ENCODE peak calls at places on chromosome 12, in four cellular contexts. Y is AG09319, S is SK-N-SH, Z is GM12865. G is an unnamed sample.
A peak's percentile ranks its signal among the peaks of the same experiment; 100 is the strongest.

GRCh38 chr12:110245278-110245868 is 35.7 kb upstream of the ATP2A2 start:
- DNase-seq in Y (no peak), S (peak; percentile 18), Z (peak; percentile 68), G (peak; percentile 56)

GRCh38 chr12:130196827-130197226 is 34.6 kb downstream of the FZD10 start:
- DNase-seq in Z (no peak), S (no peak), Y (no peak), G (no peak)

GRCh38 chr12:51025182-51025747 is 919 bp downstream of the SLC11A2 start:
- DNase-seq in Z (no peak), S (no peak), Y (no peak), G (no peak)

GRCh38 chr12:119178544-119179334 is at the start of gene HSPB8:
- DNase-seq in S (peak; percentile 83), Z (no peak), Y (peak; percentile 68), G (no peak)

GRCh38 chr12:88418856-88419497 is 161.3 kb downstream of the KITLG start:
- DNase-seq in S (no peak), Z (no peak), Y (no peak), G (no peak)

GRCh38 chr12:6346235-6346832 is 4.5 kb upstream of the TNFRSF1A start:
- DNase-seq in S (no peak), Z (no peak), Y (no peak), G (no peak)

GRCh38 chr12:76470028-76470939 is 89.3 kb downstream of the OSBPL8 start:
- DNase-seq in Y (peak; percentile 38), S (peak; percentile 3), Z (peak; percentile 17), G (peak; percentile 20)

GRCh38 chr12:52232916-52233461 is at the start of gene KRT7:
- DNase-seq in Y (no peak), S (peak; percentile 25), Z (no peak), G (peak; percentile 17)

GRCh38 chr12:102964872-102965271 is 7.4 kb downstream of the ASCL1 start:
- DNase-seq in S (peak; percentile 65), Z (peak; percentile 33), Y (no peak), G (peak; percentile 34)

GRCh38 chr12:78571953-78572352 is 292.6 kb upstream of the SYT1 start:
- DNase-seq in S (no peak), Y (no peak), Z (no peak), G (no peak)

GRCh38 chr12:99983721-99984258 is 946 bp downstream of the ANKS1B start:
- DNase-seq in Y (no peak), Z (no peak), S (peak; percentile 52), G (peak; percentile 22)

GRCh38 chr12:67578976-67579661 is 69.4 kb upstream of the DYRK2 start:
- DNase-seq in Z (no peak), S (no peak), Y (no peak), G (no peak)

GRCh38 chr12:54200412-54200811 is 11.6 kb upstream of the SMUG1 start:
- DNase-seq in Z (no peak), S (no peak), Y (no peak), G (no peak)

GRCh38 chr12:28121433-28121832 is 68.8 kb upstream of the CCDC91 start:
- DNase-seq in Z (no peak), S (no peak), Y (no peak), G (no peak)

GRCh38 chr12:130870442-130871285 is 1.2 kb upstream of the RAN start:
- DNase-seq in S (peak; percentile 57), Y (peak; percentile 84), Z (peak; percentile 97), G (peak; percentile 83)

GRCh38 chr12:70399319-70399718 is 33.2 kb downstream of the KCNMB4 start:
- DNase-seq in Z (no peak), Y (no peak), S (no peak), G (no peak)

GRCh38 chr12:70398862-70399261 is 32.8 kb downstream of the KCNMB4 start:
- DNase-seq in Z (no peak), Y (no peak), S (no peak), G (no peak)

GRCh38 chr12:70403827-70404226 is 37.7 kb downstream of the KCNMB4 start:
- DNase-seq in Y (no peak), Z (no peak), S (no peak), G (no peak)

GRCh38 chr12:70400124-70400523 is 34.0 kb downstream of the KCNMB4 start:
- DNase-seq in Y (no peak), S (no peak), Z (no peak), G (no peak)

GRCh38 chr12:70402597-70402996 is 36.5 kb downstream of the KCNMB4 start:
- DNase-seq in Y (no peak), S (no peak), Z (no peak), G (no peak)
- TF ChIP-seq CTCF in Y (no peak), S (no peak), Z (no peak), G (no peak)

GRCh38 chr12:9379023-9379742 is 171.0 kb upstream of the PZP start:
- DNase-seq in Y (no peak), Z (no peak), S (no peak), G (no peak)
- TF ChIP-seq CTCF in Y (no peak), Z (no peak), S (no peak), G (no peak)

GRCh38 chr12:113133036-113133435 is 2.5 kb downstream of the RASAL1 start:
- DNase-seq in S (peak; percentile 34), Y (no peak), Z (no peak), G (no peak)

GRCh38 chr12:113128802-113129663 is 6.5 kb downstream of the RASAL1 start:
- DNase-seq in Y (no peak), Z (no peak), S (peak; percentile 19), G (no peak)

GRCh38 chr12:113129664-113130456 is 5.7 kb downstream of the RASAL1 start:
- DNase-seq in Z (no peak), S (peak; percentile 49), Y (no peak), G (no peak)

GRCh38 chr12:113131556-113131955 is 4.0 kb downstream of the RASAL1 start:
- DNase-seq in Z (no peak), Y (no peak), S (peak; percentile 23), G (no peak)

GRCh38 chr12:113130457-113131135 is 5.0 kb downstream of the RASAL1 start:
- DNase-seq in Z (no peak), Y (no peak), S (peak; percentile 73), G (no peak)
- TF ChIP-seq CTCF in Z (no peak), Y (peak; percentile 5), S (peak; percentile 35), G (peak; percentile 60)

GRCh38 chr12:115172521-115172920 is 488.5 kb upstream of the TBX3 start:
- DNase-seq in S (no peak), Y (peak; percentile 55), Z (no peak), G (no peak)

GRCh38 chr12:115163710-115164109 is 479.7 kb upstream of the TBX3 start:
- DNase-seq in S (no peak), Z (no peak), Y (no peak), G (no peak)

GRCh38 chr12:115166698-115167315 is 482.8 kb upstream of the TBX3 start:
- DNase-seq in Y (no peak), S (no peak), Z (no peak), G (no peak)
- TF ChIP-seq CTCF in Y (peak; percentile 27), S (peak; percentile 39), Z (no peak), G (no peak)

GRCh38 chr12:2265461-2266167 is 212.8 kb downstream of the CACNA1C start:
- DNase-seq in Y (no peak), S (peak; percentile 50), Z (no peak), G (no peak)
- TF ChIP-seq CTCF in Y (no peak), S (no peak), Z (no peak), G (no peak)

DNA sequence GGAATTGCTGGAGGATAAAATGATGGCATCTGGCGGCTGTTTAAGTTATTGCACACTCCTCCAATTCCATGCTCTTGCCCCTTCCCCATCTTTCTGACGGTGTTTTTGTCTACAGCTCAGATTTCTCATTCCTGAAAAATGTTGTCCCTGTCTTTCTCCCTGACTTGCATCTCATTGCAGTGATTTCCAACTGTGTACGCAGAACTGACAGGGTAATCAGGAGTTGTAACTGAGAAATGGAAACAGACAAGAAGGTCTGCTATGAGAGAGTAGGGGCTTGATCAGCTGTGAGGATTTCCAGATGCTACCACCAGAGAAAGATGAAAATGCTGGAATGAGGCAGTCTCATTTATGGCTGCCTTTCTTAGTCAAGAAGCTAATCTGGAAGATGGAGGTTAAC is 1.3 kb downstream of the ERP27 start:
- DNase-seq in S (no peak), Z (no peak), Y (no peak), G (no peak)
- TF ChIP-seq CTCF in S (peak; percentile 18), Z (no peak), Y (no peak), G (no peak)

GRCh38 chr12:69570545-69571399 is 14.5 kb upstream of the CCT2 start:
- DNase-seq in S (peak; percentile 49), Z (peak; percentile 81), Y (peak; percentile 29), G (peak; percentile 41)

GRCh38 chr12:69569236-69569635 is 16.0 kb upstream of the CCT2 start:
- DNase-seq in S (no peak), Z (no peak), Y (no peak), G (no peak)

GRCh38 chr12:69570000-69570516 is 15.2 kb upstream of the CCT2 start:
- DNase-seq in Y (no peak), Z (no peak), S (no peak), G (no peak)

GRCh38 chr12:69563166-69563762 is 22.0 kb upstream of the CCT2 start:
- DNase-seq in Y (no peak), S (no peak), Z (no peak), G (no peak)

GRCh38 chr12:69566603-69567002 is 18.7 kb upstream of the CCT2 start:
- DNase-seq in Z (no peak), Y (no peak), S (no peak), G (no peak)
- TF ChIP-seq CTCF in Z (no peak), Y (no peak), S (peak; percentile 19), G (no peak)

DNA sequence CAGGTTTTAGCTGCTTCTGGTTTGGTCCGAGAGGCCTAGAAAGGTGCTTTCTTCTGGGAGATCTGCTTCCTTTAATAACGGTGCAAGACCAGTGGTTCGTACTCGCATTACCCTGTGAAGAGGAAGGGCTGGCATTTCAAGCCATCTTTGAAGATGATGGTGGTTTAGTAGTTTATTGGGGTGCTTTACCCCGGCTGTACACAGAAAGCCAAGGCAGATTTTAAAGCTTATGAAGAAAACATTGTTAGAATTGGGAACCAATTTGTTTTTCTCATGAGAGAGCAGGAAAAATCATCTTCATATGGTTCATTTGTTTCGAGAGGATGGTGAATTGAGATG is 3.6 kb downstream of the CCND2 start:
- DNase-seq in Z (no peak), Y (no peak), S (no peak), G (no peak)
- TF ChIP-seq CTCF in Z (no peak), Y (no peak), S (no peak), G (no peak)

GRCh38 chr12:4858385-4858784 is 51.3 kb upstream of the KCNA1 start:
- DNase-seq in Y (no peak), Z (peak; percentile 43), S (peak; percentile 20), G (peak; percentile 35)
- TF ChIP-seq CTCF in Y (no peak), Z (no peak), S (no peak), G (peak; percentile 28)

G was measured in GM13977.